ENCODE peak calls at places on chromosomes 13 and 19, in six cellular contexts. D, X, K, C, U and V are unnamed samples.

GRCh38 chr13:47594833-47595232 is 406.2 kb downstream of the SUCLA2 start:
- DNase-seq in D (no peak), X (no peak), K (peak), C (no peak), U (peak), V (no peak)

GRCh38 chr19:49554701-49555181 is 25.6 kb downstream of the NOSIP start:
- DNase-seq in D (peak), X (no peak), K (no peak), C (no peak), U (peak), V (no peak)

GRCh38 chr19:35248310-35249145 is at the start of gene LSR:
- DNase-seq in D (peak), X (no peak), K (peak), C (no peak), U (no peak), V (no peak)

GRCh38 chr13:99380921-99381645 is 73.9 kb upstream of the GPR183 start:
- DNase-seq in D (no peak), X (no peak), K (no peak), C (no peak), U (no peak), V (no peak)

GRCh38 chr19:44149776-44150175 is 8.4 kb downstream of the ZNF234 start:
- DNase-seq in D (no peak), X (no peak), K (no peak), C (no peak), U (no peak), V (no peak)

GRCh38 chr13:110690516-110690915 is 15.4 kb downstream of the CARS2 start:
- DNase-seq in D (peak), X (no peak), K (no peak), C (no peak), U (no peak), V (no peak)

GRCh38 chr19:22545751-22546150 is 88.4 kb upstream of the ZNF492 start:
- DNase-seq in D (no peak), X (no peak), K (peak), C (peak), U (peak), V (peak)

GRCh38 chr19:41937976-41938375 is 9.7 kb upstream of the ERFL start:
- DNase-seq in D (peak), X (no peak), K (no peak), C (no peak), U (no peak), V (no peak)

GRCh38 chr19:9952276-9952675 is 16.0 kb upstream of the OLFM2 start:
- DNase-seq in D (no peak), X (no peak), K (no peak), C (no peak), U (no peak), V (no peak)

GRCh38 chr13:26562538-26562890 is 5.0 kb downstream of the WASF3 start:
- DNase-seq in D (no peak), X (no peak), K (no peak), C (no peak), U (no peak), V (no peak)

GRCh38 chr13:70490320-70490935 is 382.2 kb upstream of the KLHL1 start:
- DNase-seq in D (no peak), X (no peak), K (no peak), C (no peak), U (no peak), V (no peak)

GRCh38 chr13:80259159-80259558 is 81.8 kb downstream of the SPRY2 start:
- DNase-seq in D (no peak), X (no peak), K (no peak), C (no peak), U (no peak), V (no peak)

GRCh38 chr19:47443331-47443730 is 24.0 kb upstream of the MEIS3 start:
- DNase-seq in D (no peak), X (no peak), K (no peak), C (no peak), U (no peak), V (no peak)

GRCh38 chr19:30144242-30144758 is 202.3 kb downstream of the URI1 start:
- DNase-seq in D (peak), X (no peak), K (no peak), C (no peak), U (no peak), V (no peak)

GRCh38 chr13:35994131-35994966 is 136.8 kb downstream of the DCLK1 start:
- DNase-seq in D (no peak), X (peak), K (peak), C (no peak), U (peak), V (peak)

GRCh38 chr19:40791349-40791748 is 7.6 kb upstream of the EGLN2 start:
- DNase-seq in D (no peak), X (no peak), K (no peak), C (no peak), U (no peak), V (no peak)

GRCh38 chr19:17748884-17749638 is 2.2 kb upstream of the FCHO1 start:
- DNase-seq in D (no peak), X (no peak), K (no peak), C (no peak), U (no peak), V (no peak)

GRCh38 chr13:97000295-97000925 is 6.1 kb upstream of the OXGR1 start:
- DNase-seq in D (no peak), X (peak), K (no peak), C (no peak), U (peak), V (no peak)

GRCh38 chr13:27308941-27309340 is 38.3 kb downstream of the RASL11A start:
- DNase-seq in D (no peak), X (no peak), K (no peak), C (no peak), U (no peak), V (no peak)

GRCh38 chr19:55640043-55640576 is 692 bp upstream of the ZNF580 start:
- DNase-seq in D (peak), X (peak), K (no peak), C (peak), U (peak), V (peak)

GRCh38 chr19:32619051-32619685 is 38.2 kb downstream of the PDCD5 start:
- DNase-seq in D (no peak), X (no peak), K (no peak), C (no peak), U (no peak), V (no peak)

GRCh38 chr13:23992722-23993438 is 95.6 kb upstream of the C1QTNF9B start:
- DNase-seq in D (no peak), X (no peak), K (no peak), C (no peak), U (peak), V (no peak)

GRCh38 chr13:75365724-75366173 is 116.2 kb downstream of the TBC1D4 start:
- DNase-seq in D (no peak), X (peak), K (peak), C (no peak), U (peak), V (no peak)

GRCh38 chr19:47848425-47848824 is 10.6 kb upstream of the TPRX2 start:
- DNase-seq in D (peak), X (no peak), K (no peak), C (no peak), U (no peak), V (no peak)

GRCh38 chr13:101140087-101140770 is 276.1 kb downstream of the NALCN start:
- DNase-seq in D (no peak), X (no peak), K (no peak), C (no peak), U (no peak), V (no peak)

GRCh38 chr19:16319466-16319865 is 5.2 kb upstream of the KLF2 start:
- DNase-seq in D (no peak), X (peak), K (no peak), C (no peak), U (peak), V (no peak)

GRCh38 chr13:36981156-36981743 is 17.9 kb downstream of the ALG5 start:
- DNase-seq in D (no peak), X (peak), K (peak), C (peak), U (peak), V (no peak)

GRCh38 chr13:32852568-32852967 is 163.7 kb upstream of the KL start:
- DNase-seq in D (no peak), X (peak), K (peak), C (no peak), U (peak), V (no peak)

GRCh38 chr19:49057636-49058234 is at the start of gene CGB7:
- DNase-seq in D (peak), X (peak), K (peak), C (no peak), U (peak), V (peak)

GRCh38 chr19:35404879-35405622 is 34.2 kb downstream of the GPR42 start:
- DNase-seq in D (no peak), X (peak), K (peak), C (no peak), U (peak), V (no peak)